ENCODE peak calls at places on chromosomes 7 and 10, in five cellular contexts. A is MM.1S; B is lung; O is CD8-positive, alpha-beta T cell; I is colonic mucosa. Q is an unnamed sample. For H3K36me3, the result is how much of the 10 kb centered on the place peaks cover.

GRCh38 chr7:91046322-91047088 is 217.7 kb upstream of the FZD1 start:
- DNase-seq in B (no peak), A (no peak), I (no peak), O (no peak), Q (no peak)

GRCh38 chr10:102150970-102151773 is 1.0 kb upstream of the NOLC1 start:
- DNase-seq in B (no peak), I (no peak), A (no peak), O (no peak), Q (no peak)

GRCh38 chr7:11130012-11130411 is 156.3 kb downstream of the PHF14 start:
- DNase-seq in A (no peak), I (no peak), O (no peak), B (no peak), Q (no peak)

GRCh38 chr7:22952306-22953011 is 61.5 kb downstream of the HYCC1 start:
- DNase-seq in B (no peak), O (no peak), A (no peak), I (no peak), Q (no peak)

GRCh38 chr10:132350946-132351345 is 19.0 kb downstream of the LRRC27 start:
- DNase-seq in A (no peak), O (no peak), B (no peak), I (no peak), Q (no peak)

GRCh38 chr7:152054377-152055230 is 29.1 kb downstream of the GALNT11 start:
- DNase-seq in O (no peak), A (no peak), I (no peak), B (no peak), Q (no peak)

GRCh38 chr7:151757274-151757673 is 119.6 kb downstream of the PRKAG2 start:
- DNase-seq in A (no peak), O (no peak), I (no peak), B (no peak), Q (no peak)

GRCh38 chr7:111384065-111384891 is 178.0 kb downstream of the IMMP2L start:
- DNase-seq in O (no peak), A (no peak), I (no peak), B (no peak), Q (no peak)

GRCh38 chr7:129434846-129435318 is 650 bp downstream of the STRIP2 start:
- DNase-seq in I (no peak), A (no peak), O (no peak), B (no peak), Q (no peak)

GRCh38 chr7:78226059-78226658 is 427.6 kb downstream of the PHTF2 start:
- DNase-seq in O (no peak), B (no peak), A (no peak), I (peak), Q (no peak)

GRCh38 chr10:59674211-59674836 is 35.3 kb downstream of the SLC16A9 start:
- DNase-seq in I (peak), A (no peak), O (no peak), B (no peak), Q (no peak)

GRCh38 chr10:16853201-16853600 is 36.0 kb upstream of the RSU1 start:
- DNase-seq in A (no peak), O (no peak), I (no peak), B (no peak), Q (no peak)

GRCh38 chr10:72097448-72098300 is 9.3 kb upstream of the SPOCK2 start:
- DNase-seq in I (no peak), B (no peak), O (no peak), A (no peak), Q (no peak)

GRCh38 chr7:74293577-74293908 is 4.3 kb downstream of the CLIP2 start:
- DNase-seq in I (no peak), O (no peak), B (no peak), A (no peak), Q (no peak)

GRCh38 chr7:64892666-64893269 is 10.3 kb upstream of the ZNF273 start:
- DNase-seq in A (no peak), O (no peak), B (no peak), I (no peak), Q (peak)

GRCh38 chr7:114081606-114082425 is 163.0 kb upstream of the PPP1R3A start:
- DNase-seq in I (peak), O (no peak), B (no peak), A (peak), Q (no peak)

GRCh38 chr10:68144709-68145108 is 35.4 kb downstream of the MYPN start:
- DNase-seq in O (no peak), B (no peak), A (no peak), I (no peak), Q (no peak)

GRCh38 chr10:113493195-113493594 is 59.7 kb upstream of the HABP2 start:
- DNase-seq in O (no peak), B (no peak), A (no peak), I (no peak), Q (no peak)

GRCh38 chr10:5666324-5667220 is at the start of gene ASB13:
- DNase-seq in B (peak), I (peak), A (peak), O (peak), Q (peak)

GRCh38 chr7:80182630-80183276 is 48.1 kb downstream of the GNAI1 start:
- DNase-seq in B (no peak), I (no peak), A (no peak), O (no peak), Q (no peak)

GRCh38 chr7:132489776-132490237 is 86.5 kb downstream of the PLXNA4 start:
- DNase-seq in O (no peak), I (no peak), A (peak), B (no peak), Q (no peak)

GRCh38 chr10:79019961-79020491 is 48.7 kb upstream of the ZMIZ1 start:
- DNase-seq in O (no peak), A (no peak), I (no peak), B (no peak), Q (peak)

GRCh38 chr10:124341768-124342135 is 77.0 kb downstream of the OAT start:
- DNase-seq in B (no peak), O (no peak), A (no peak), I (no peak), Q (no peak)

DNA sequence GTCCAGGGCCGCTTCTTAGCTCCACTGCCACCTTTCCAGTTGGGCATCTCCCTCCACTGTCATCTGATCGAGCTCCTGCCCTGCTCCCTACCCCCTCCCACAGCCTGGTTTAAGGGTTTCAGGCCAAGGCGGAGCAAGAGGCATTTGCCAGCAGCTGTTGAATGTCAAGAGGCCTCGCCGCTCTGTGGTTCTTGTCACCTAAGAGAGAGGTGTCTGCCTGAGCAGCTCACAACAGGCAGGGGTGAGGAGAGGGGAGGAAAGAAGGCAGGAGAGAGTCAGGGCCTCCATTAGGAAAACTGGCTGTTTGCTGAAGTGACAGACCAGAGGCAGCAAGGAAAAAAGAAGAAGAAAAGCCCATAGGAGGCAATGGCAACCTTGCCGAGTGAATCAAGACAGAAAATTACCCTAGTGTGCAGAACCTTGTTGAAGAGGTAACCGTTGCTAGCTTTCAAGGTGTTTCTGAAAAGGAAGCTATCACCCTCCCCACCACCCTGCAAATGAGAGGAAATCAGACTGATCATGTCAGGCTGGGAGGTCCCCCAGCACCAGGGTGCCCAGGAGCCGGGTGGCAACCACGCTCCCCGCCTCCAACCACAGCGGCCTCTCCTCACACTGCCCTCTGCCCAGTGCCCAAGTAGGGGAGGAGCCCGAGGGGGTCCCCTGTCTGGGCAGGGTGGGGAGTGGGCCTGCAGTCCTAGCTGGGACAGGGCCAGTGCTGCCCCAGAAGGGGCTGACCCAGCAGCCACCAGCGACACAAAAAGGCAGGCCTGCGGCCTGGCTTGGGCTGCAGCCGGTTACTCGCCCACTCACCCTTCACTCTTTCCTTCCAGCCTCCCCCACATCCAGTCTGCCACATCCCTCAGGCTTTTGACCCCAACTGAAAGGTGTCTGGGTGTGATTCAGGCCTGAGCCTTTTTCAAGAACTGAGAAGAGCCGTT is 7.1 kb downstream of the GATA3 start:
- DNase-seq in O (peak), I (no peak), B (no peak), A (no peak), Q (no peak)
- H3K36me3 ChIP-seq in O (under half), I (under half), B (under half), A (under half), Q (under half)

GRCh38 chr7:157468221-157469111 is 131.7 kb downstream of the DNAJB6 start:
- DNase-seq in I (no peak), O (no peak), B (no peak), A (no peak), Q (peak)

GRCh38 chr7:157467496-157468212 is 130.8 kb downstream of the DNAJB6 start:
- DNase-seq in A (no peak), B (no peak), I (no peak), O (no peak), Q (no peak)

GRCh38 chr7:157465597-157466348 is 129.0 kb downstream of the DNAJB6 start:
- DNase-seq in B (no peak), A (no peak), O (no peak), I (no peak), Q (no peak)

GRCh38 chr7:157464971-157465481 is 128.2 kb downstream of the DNAJB6 start:
- DNase-seq in O (no peak), I (no peak), A (no peak), B (no peak), Q (no peak)

DNA sequence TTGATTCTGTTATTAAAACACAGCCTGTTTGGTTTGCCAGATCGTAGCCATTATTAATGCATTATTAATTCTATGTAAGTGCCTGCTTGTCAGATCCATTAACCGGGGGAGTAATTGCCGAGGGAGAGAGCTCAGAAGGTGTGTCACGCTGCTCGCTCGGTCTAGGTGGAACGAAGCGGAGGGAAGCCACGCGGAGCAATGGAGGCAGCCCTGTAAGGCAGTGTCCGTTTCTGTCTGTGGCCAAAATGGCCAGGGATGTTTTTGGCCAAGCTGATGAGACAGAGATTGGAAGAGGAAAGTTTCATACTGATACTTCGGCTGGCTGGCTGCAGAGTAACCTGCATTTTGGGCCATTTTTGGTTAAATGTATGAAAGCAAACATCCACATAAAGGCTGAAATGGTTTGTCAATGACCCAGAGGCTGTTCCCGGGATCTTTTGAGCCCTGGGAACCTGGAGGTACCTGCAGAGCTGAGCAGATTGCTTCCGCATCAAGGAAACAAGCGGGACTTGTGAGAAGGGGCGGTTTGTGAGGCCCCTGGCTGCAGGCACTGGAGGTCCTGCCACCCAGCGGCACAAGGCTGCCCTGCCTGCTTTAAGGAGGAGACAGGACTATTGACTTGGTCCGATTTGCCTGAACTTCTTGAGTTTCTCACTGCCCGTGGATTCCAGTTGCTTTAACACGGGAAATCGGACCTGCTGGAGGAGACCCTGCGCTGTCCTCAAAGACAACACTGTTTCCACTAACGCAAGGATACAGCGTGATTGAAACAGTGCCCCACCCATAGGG is 129.9 kb downstream of the DNAJB6 start:
- DNase-seq in B (no peak), I (peak), O (no peak), A (no peak), Q (no peak)
- TF ChIP-seq CTCF in B (no peak), I (no peak), O (no peak), A (peak), Q (no peak)

GRCh38 chr7:6387734-6388294 is 59.9 kb downstream of the DAGLB start:
- DNase-seq in I (no peak), B (no peak), A (no peak), O (no peak), Q (no peak)
- H3K36me3 ChIP-seq in I (under half), B (under half), A (under half), O (under half), Q (under half)

DNA sequence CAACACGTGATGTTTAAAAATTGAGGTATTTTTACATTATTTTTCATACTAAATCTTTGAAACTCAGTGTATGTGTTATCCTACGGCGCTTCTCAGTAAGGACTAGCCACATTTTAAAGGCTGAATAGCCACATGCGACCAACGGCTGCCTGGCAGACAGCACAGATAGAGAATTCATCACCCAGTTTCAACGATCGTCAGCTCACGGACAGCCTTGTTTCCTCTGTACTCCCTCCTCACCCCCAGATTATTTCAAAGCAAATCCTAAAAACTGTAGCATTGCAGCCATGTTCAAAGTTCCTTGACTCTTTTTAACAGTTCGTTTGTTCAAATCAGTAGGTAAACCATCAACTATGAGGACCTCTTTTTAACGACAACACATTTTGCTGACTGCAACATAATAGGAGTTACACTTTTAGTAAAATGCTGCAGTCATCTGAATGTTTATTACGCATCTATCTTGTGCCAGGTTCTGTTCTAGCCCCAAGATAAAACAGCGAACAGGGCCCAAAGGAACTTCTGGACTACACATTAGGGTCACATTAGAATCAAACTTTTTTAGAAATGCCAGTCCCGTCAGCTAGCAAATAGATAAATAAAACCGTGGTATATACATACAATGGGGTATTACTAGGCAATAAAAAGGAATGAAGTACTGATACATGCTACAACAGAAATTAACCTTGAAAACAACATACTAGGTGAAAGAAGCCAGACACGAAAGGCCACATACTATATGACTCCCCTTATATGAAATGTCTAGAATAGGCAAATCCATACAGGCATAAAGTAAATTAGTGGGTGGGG is 5.7 kb downstream of the OSBPL3 start:
- DNase-seq in A (no peak), I (no peak), O (no peak), B (no peak), Q (no peak)
- TF ChIP-seq CTCF in A (no peak), I (no peak), O (no peak), B (no peak), Q (no peak)